ENCODE peak calls at places on chromosomes 7 and 10, in ten cellular contexts. F is lower leg skin, S is neural progenitor cell, A is fibroblast of the aortic adventitia, I is coronary artery, G is choroid plexus epithelial cell, E is ovary, Z is kidney epithelial cell, U is AG04449, P is cardiac muscle cell. H is an unnamed sample.

GRCh38 chr7:127530148-127530547 is 55.2 kb downstream of the GCC1 start:
- DNase-seq in F (no peak), S (no peak), A (no peak), I (no peak), G (no peak), E (no peak), Z (no peak), U (no peak), P (no peak), H (no peak)

GRCh38 chr7:134548877-134549276 is at the start of gene AKR1B15:
- DNase-seq in F (no peak), S (no peak), A (no peak), I (no peak), G (peak), E (no peak), Z (no peak), U (no peak), P (peak), H (no peak)

GRCh38 chr10:113454341-113455061 is 98.4 kb upstream of the HABP2 start:
- DNase-seq in F (peak), S (peak), A (peak), I (no peak), G (peak), E (no peak), Z (no peak), U (no peak), P (peak), H (peak)

GRCh38 chr10:120474956-120475355 is 17.9 kb downstream of the PLPP4 start:
- DNase-seq in F (no peak), S (no peak), A (no peak), I (no peak), G (no peak), E (no peak), Z (no peak), U (no peak), P (no peak), H (no peak)

GRCh38 chr10:121455377-121455776 is 142.9 kb downstream of the FGFR2 start:
- DNase-seq in F (no peak), S (no peak), A (no peak), I (no peak), G (no peak), E (no peak), Z (no peak), U (no peak), P (no peak), H (no peak)

GRCh38 chr7:64880322-64881297 is 22.5 kb upstream of the ZNF273 start:
- DNase-seq in F (peak), S (no peak), A (no peak), I (no peak), G (no peak), E (no peak), Z (no peak), U (no peak), P (no peak), H (no peak)

GRCh38 chr7:1060315-1061080 is 16.2 kb downstream of the GPR146 start:
- DNase-seq in F (peak), S (peak), A (no peak), I (no peak), G (no peak), E (no peak), Z (no peak), U (no peak), P (no peak), H (no peak)

GRCh38 chr7:115749924-115750323 is 280.6 kb downstream of the TFEC start:
- DNase-seq in F (no peak), S (no peak), A (peak), I (no peak), G (peak), E (no peak), Z (no peak), U (no peak), P (peak), H (no peak)

GRCh38 chr7:24788075-24788474 is 30.8 kb upstream of the GSDME start:
- DNase-seq in F (no peak), S (no peak), A (no peak), I (no peak), G (no peak), E (no peak), Z (no peak), U (no peak), P (no peak), H (no peak)

GRCh38 chr10:29131952-29132820 is 156.7 kb upstream of the LYZL1 start:
- DNase-seq in F (no peak), S (no peak), A (peak), I (no peak), G (peak), E (peak), Z (no peak), U (no peak), P (peak), H (peak)

GRCh38 chr10:103736763-103737162 is 118.6 kb downstream of the SH3PXD2A start:
- DNase-seq in F (no peak), S (peak), A (no peak), I (no peak), G (peak), E (no peak), Z (no peak), U (no peak), P (no peak), H (peak)

GRCh38 chr7:132210821-132211220 is 365.4 kb downstream of the PLXNA4 start:
- DNase-seq in F (no peak), S (no peak), A (no peak), I (no peak), G (no peak), E (no peak), Z (no peak), U (no peak), P (no peak), H (no peak)

GRCh38 chr10:12847361-12847975 is 154.0 kb downstream of the CCDC3 start:
- DNase-seq in F (peak), S (peak), A (no peak), I (no peak), G (no peak), E (no peak), Z (no peak), U (no peak), P (no peak), H (no peak)

GRCh38 chr7:137656227-137656849 is 190.4 kb downstream of the DGKI start:
- DNase-seq in F (peak), S (peak), A (peak), I (peak), G (peak), E (peak), Z (peak), U (no peak), P (peak), H (peak)

GRCh38 chr7:24456526-24457214 is 116.6 kb upstream of the PALS2 start:
- DNase-seq in F (no peak), S (no peak), A (peak), I (no peak), G (no peak), E (no peak), Z (no peak), U (no peak), P (no peak), H (no peak)

GRCh38 chr10:132395704-132396494 is 1.1 kb upstream of the PWWP2B start:
- DNase-seq in F (peak), S (peak), A (no peak), I (peak), G (peak), E (peak), Z (no peak), U (no peak), P (peak), H (peak)

GRCh38 chr10:69451784-69452251 is 553 bp downstream of the TSPAN15 start:
- DNase-seq in F (no peak), S (peak), A (no peak), I (no peak), G (no peak), E (no peak), Z (no peak), U (no peak), P (no peak), H (no peak)

GRCh38 chr7:34453150-34453549 is 204.9 kb upstream of the NPSR1 start:
- DNase-seq in F (no peak), S (no peak), A (no peak), I (no peak), G (peak), E (no peak), Z (peak), U (no peak), P (peak), H (peak)

GRCh38 chr10:14126697-14127440 is 203.9 kb downstream of the FRMD4A start:
- DNase-seq in F (no peak), S (no peak), A (peak), I (no peak), G (peak), E (no peak), Z (peak), U (no peak), P (no peak), H (peak)

GRCh38 chr10:1366277-1366676 is 310.1 kb downstream of the WDR37 start:
- DNase-seq in F (peak), S (no peak), A (no peak), I (no peak), G (no peak), E (no peak), Z (no peak), U (no peak), P (no peak), H (no peak)

GRCh38 chr10:59622320-59622901 is 87.2 kb downstream of the SLC16A9 start:
- DNase-seq in F (no peak), S (peak), A (peak), I (no peak), G (peak), E (no peak), Z (no peak), U (no peak), P (peak), H (peak)

GRCh38 chr7:138338361-138338760 is 121.7 kb upstream of the TRIM24 start:
- DNase-seq in F (peak), S (no peak), A (peak), I (no peak), G (peak), E (peak), Z (no peak), U (no peak), P (peak), H (peak)

GRCh38 chr7:63008366-63008765 is 990.3 kb upstream of the ZNF722 start:
- DNase-seq in F (no peak), S (no peak), A (no peak), I (no peak), G (no peak), E (no peak), Z (no peak), U (no peak), P (no peak), H (peak)
- TF ChIP-seq CTCF in F (no peak), S (peak), A (no peak), I (no peak), G (no peak), E (no peak), Z (no peak), U (no peak), P (no peak), H (no peak)

GRCh38 chr7:23347007-23347681 is 48.0 kb downstream of the MALSU1 start:
- DNase-seq in F (no peak), S (no peak), A (no peak), I (no peak), G (no peak), E (no peak), Z (no peak), U (no peak), P (no peak), H (peak)
- H3K4me3 ChIP-seq in F (no peak), S (no peak), A (no peak), I (no peak), G (peak), E (no peak), Z (no peak), U (peak), P (no peak), H (peak)

DNA sequence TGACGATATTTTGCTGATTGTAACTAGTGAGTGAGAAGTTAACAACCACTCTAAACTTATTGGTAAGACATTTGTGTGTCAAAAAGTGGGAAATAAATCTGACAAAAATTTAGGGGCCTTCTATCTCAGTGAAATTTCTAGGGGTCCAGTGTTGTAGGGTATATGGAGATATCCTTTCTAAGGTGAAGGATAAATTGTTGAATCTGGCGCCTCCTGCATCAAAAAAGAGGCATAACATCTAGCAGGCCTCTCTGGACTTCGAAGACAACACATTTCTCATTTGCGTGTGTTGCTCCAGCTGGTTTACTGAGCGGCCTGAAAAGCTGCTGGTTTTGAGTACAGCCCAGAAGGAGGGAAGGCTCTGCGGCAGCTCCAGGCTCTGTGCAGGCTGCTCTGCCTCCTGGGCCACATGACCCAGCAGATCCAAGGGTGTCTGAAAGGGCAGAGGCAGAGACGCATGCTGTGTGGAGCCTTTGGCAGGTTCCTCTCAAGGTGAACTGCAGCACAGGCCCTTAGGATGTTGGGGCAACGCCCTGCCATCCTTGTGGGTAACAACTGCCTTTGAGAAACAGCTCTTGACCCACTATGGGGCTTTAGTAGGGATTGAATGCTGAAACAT is 72.4 kb downstream of the LMBR1 start:
- DNase-seq in F (no peak), S (peak), A (no peak), I (no peak), G (peak), E (no peak), Z (no peak), U (no peak), P (no peak), H (no peak)
- TF ChIP-seq CTCF in F (no peak), S (peak), A (no peak), I (no peak), G (peak), E (no peak), Z (peak), U (peak), P (peak), H (peak)

DNA sequence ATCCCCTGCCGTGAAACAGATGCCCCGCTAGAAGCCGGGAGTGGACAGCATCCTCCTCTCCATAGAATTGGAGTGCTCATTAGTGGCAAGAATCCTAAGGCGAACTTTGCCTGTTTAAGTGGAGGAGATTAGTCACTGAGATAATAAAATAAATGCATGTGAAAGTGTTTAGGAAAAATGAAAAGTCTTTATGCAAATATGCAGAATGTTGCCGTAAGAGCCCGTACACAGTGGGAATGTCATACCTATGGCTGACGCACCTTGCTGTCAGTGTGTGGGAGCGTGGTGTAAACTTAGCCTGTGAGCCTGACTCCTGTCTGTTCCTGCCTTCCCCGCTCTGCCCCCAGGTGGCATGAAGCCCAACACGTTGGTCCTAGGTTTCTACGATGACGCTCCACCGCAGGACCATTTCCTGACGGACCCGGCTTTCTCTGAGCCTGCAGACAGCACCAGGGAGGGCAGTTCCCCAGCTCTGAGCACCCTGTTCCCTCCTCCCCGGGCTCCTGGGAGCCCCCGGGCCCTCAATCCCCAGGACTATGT is 1.7 kb upstream of the TRIP6 start:
- DNase-seq in F (no peak), S (no peak), A (no peak), I (no peak), G (no peak), E (no peak), Z (no peak), U (no peak), P (no peak), H (no peak)
- H3K4me3 ChIP-seq in F (no peak), S (no peak), A (no peak), I (peak), G (no peak), E (no peak), Z (no peak), U (no peak), P (no peak), H (no peak)

DNA sequence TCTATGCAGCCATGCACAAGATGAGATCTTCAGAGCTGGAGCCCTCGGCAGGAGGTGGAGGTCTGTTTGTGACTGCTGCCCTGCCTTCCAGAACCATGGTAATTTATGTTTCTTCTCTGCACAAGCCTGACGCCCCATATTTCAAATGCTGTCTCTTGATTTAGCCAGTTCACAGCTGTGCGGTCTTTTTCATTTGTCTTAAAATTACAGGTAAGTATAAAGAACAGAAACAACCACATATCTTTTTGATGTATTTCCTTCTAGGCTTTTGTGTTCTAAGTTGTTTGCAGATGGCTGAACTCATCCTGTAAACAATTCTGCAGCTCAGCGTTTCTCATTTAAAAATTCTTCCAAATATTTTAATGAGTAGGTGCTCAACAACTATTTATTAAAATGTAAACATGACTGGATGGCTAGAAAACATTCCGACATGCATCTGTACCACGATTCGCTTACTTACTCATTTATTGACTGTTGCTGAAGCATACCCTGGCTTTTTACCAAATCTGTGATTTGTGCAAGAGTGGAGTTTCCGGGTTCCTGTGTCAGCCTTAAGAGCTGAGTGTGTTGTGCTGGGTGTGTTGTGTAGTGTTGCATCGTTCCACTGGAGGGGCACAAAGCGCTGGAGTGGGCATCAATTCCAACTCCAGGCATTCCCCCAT is 58.9 kb downstream of the PIP4K2A start:
- DNase-seq in F (no peak), S (no peak), A (peak), I (no peak), G (peak), E (no peak), Z (peak), U (peak), P (peak), H (peak)
- TF ChIP-seq CTCF in F (no peak), S (no peak), A (no peak), I (no peak), G (peak), E (no peak), Z (peak), U (no peak), P (peak), H (peak)

GRCh38 chr7:47572101-47572460 is 9.8 kb downstream of the TNS3 start:
- DNase-seq in F (peak), S (no peak), A (no peak), I (no peak), G (no peak), E (no peak), Z (no peak), U (no peak), P (no peak), H (no peak)
- H3K4me3 ChIP-seq in F (no peak), S (no peak), A (no peak), I (peak), G (no peak), E (no peak), Z (no peak), U (no peak), P (no peak), H (no peak)

H was measured in cardiac fibroblast.